ENCODE peak calls at places on chromosomes 6 and 20, in four cellular contexts. One of them, this sample, is unnamed.

GRCh38 chr6:36455486-36456027 is 12.8 kb downstream of the KCTD20 start:
- DNase-seq in HL-60: no peak
- DNase-seq in GM12878: no peak
- DNase-seq in K562: no peak
- DNase-seq in this sample: no peak

GRCh38 chr20:24768226-24768625 is 180.8 kb upstream of the CST7 start:
- DNase-seq in HL-60: no peak
- DNase-seq in GM12878: no peak
- DNase-seq in K562: no peak
- DNase-seq in this sample: no peak

GRCh38 chr20:6767536-6768227 is at the start of gene BMP2:
- DNase-seq in HL-60: peak
- DNase-seq in GM12878: no peak
- DNase-seq in K562: peak
- DNase-seq in this sample: peak

GRCh38 chr20:49381558-49382493 is 100.6 kb downstream of the KCNB1 start:
- DNase-seq in HL-60: no peak
- DNase-seq in GM12878: no peak
- DNase-seq in K562: no peak
- DNase-seq in this sample: no peak

GRCh38 chr6:44062771-44063560 is 64.3 kb downstream of the MRPL14 start:
- DNase-seq in HL-60: peak
- DNase-seq in GM12878: no peak
- DNase-seq in K562: peak
- DNase-seq in this sample: no peak

GRCh38 chr6:112362827-112363565 is 15.9 kb downstream of the RFPL4B start:
- DNase-seq in HL-60: no peak
- DNase-seq in GM12878: no peak
- DNase-seq in K562: no peak
- DNase-seq in this sample: no peak

GRCh38 chr6:70651326-70651905 is 16.3 kb upstream of the SMAP1 start:
- DNase-seq in HL-60: no peak
- DNase-seq in GM12878: no peak
- DNase-seq in K562: no peak
- DNase-seq in this sample: no peak

GRCh38 chr6:125904871-125905270 is 51.7 kb upstream of the HINT3 start:
- DNase-seq in HL-60: no peak
- DNase-seq in GM12878: peak
- DNase-seq in K562: no peak
- DNase-seq in this sample: no peak

GRCh38 chr6:128275030-128275429 is 245.4 kb downstream of the PTPRK start:
- DNase-seq in HL-60: no peak
- DNase-seq in GM12878: no peak
- DNase-seq in K562: no peak
- DNase-seq in this sample: no peak

GRCh38 chr6:113920663-113921267 is 50.2 kb downstream of the HDAC2 start:
- DNase-seq in HL-60: peak
- DNase-seq in GM12878: no peak
- DNase-seq in K562: peak
- DNase-seq in this sample: no peak

DNA sequence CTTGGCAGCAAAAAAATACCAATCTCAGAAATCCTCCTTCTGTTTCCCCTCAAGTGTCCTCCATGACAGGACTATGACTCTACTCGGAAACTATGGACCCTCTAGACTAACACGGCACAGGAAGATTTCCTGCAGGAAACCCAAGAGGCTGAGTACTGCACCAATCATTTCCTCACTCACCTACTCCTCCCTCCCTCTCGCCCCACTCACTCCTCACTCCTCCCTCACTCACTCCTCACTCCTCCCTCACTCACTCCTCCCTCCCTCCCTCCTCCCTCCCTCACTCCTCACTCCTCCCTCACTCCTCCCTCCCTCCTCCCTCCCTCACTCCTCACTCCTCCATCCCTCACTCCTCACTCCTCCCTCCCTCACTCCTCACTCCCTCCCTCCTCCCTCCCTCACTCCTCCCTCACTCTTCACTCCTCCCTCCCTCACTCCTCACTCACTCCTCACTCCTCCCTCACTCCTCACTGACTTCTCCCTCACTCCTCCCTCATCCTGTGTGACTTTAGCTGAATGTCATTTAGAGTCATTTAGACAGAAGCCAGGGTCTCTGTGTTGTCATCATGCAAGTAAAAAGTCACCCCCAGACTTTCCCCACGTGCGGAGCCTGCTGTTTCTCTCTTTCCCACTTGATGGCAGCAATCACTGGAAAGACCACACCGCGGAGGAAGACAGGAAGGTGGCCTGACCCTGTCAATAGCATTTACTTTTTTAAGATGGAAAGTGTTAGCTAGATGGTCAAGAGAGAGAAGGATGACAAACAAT is 226.8 kb upstream of the PDE10A start:
- DNase-seq in HL-60: no peak
- DNase-seq in GM12878: no peak
- DNase-seq in K562: peak
- DNase-seq in this sample: no peak
- TF ChIP-seq SPI1 in HL-60: no peak
- TF ChIP-seq SPI1 in GM12878: no peak
- TF ChIP-seq SPI1 in K562: no peak
- TF ChIP-seq SPI1 in this sample: no peak

DNA sequence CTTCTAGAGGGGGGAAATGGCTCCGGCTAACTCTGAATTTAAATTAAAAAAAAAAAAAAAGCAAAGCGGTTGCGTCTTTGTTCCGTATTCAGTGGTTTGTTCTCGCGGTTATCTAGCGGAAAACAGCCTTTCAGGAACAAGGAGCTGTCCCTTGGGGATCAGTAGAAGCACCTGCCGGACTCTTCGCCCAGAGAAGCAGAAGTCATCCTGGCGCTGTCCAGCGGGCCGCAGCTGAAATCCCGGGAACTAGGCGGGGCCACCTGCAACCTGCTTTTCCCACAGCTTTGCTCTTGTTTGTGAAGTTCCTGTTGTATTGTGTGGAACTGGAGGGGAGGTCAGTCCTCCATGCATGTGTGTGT is 43.9 kb upstream of the GJE1 start:
- DNase-seq in HL-60: peak
- DNase-seq in GM12878: no peak
- DNase-seq in K562: peak
- DNase-seq in this sample: peak
- TF ChIP-seq SPI1 in HL-60: peak
- TF ChIP-seq SPI1 in GM12878: no peak
- TF ChIP-seq SPI1 in K562: no peak
- TF ChIP-seq SPI1 in this sample: no peak

DNA sequence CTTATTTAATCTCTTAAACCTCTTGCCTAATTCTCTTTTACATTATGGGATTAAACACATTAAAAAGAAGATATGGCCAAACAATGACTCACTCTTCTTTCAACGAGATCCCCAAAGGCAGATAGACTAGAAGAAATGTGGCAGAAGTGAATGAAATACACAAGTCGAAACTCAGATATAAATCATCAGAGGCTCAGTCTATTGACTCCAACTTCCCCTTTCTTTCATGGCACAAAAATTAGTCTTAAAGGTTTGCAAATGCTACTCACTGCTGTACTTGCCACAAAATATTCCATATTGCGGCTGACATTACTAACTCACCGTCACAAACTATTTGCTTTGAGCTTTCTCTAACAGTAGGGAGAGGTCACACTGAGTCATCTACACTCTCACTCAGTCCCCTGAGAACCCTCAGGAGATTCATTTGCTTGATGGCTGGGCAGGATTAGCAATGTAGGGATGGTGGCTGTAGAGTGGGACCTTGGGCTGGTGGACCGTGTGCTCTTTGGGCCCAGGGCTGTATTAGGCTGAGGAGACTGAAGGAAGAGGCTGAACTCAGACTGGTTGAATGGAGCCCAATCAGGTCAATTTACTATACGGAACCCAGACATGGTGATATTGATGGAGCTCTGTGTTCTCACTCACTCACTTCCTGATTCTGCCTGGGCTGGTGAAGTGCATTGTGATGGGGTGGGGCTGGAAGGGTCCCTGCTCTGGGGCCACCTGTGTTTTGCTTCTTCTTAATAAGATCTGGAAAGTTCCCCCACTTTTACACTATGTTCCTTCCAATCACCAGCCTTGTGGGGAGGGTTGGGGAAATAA is 42.8 kb upstream of the UBR2 start:
- DNase-seq in HL-60: no peak
- DNase-seq in GM12878: peak
- DNase-seq in K562: no peak
- DNase-seq in this sample: no peak
- TF ChIP-seq SPI1 in HL-60: no peak
- TF ChIP-seq SPI1 in GM12878: peak
- TF ChIP-seq SPI1 in K562: peak
- TF ChIP-seq SPI1 in this sample: peak

GRCh38 chr20:37649017-37649416 is 44.8 kb upstream of the CTNNBL1 start:
- DNase-seq in HL-60: no peak
- DNase-seq in GM12878: no peak
- DNase-seq in K562: no peak
- DNase-seq in this sample: no peak
- TF ChIP-seq SPI1 in HL-60: no peak
- TF ChIP-seq SPI1 in GM12878: no peak
- TF ChIP-seq SPI1 in K562: no peak
- TF ChIP-seq SPI1 in this sample: no peak

DNA sequence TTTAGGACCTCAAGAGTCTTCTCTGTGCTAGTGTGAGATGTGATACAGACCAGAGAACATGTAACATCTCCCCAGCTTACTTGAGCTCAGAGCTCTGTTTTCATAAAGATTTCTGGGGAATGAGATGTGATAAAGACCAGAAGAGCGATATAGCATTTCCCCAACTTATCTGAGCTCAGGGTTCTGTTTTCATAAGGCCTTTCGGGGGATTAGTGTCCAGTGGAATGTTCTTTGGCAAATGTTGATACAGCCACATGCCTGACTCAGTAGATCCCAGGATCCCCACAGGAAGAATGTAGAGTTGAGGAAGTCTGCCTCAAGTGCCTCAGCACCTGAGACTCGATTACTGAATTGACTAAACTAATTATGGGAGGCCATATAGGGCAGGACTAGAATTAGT is 18.7 kb upstream of the TOP1 start:
- DNase-seq in HL-60: no peak
- DNase-seq in GM12878: no peak
- DNase-seq in K562: no peak
- DNase-seq in this sample: no peak
- TF ChIP-seq SPI1 in HL-60: no peak
- TF ChIP-seq SPI1 in GM12878: no peak
- TF ChIP-seq SPI1 in K562: no peak
- TF ChIP-seq SPI1 in this sample: no peak

This sample was measured in GM12891.